ENCODE peak calls at places on chromosome 22, in seven cellular contexts. O is right lobe of liver, T is esophagus squamous epithelium, H is ovary, P is sigmoid colon, Q is Peyer's patch, A is stomach. D is an unnamed sample. For H3K36me3, the result is how much of the 10 kb centered on the place peaks cover.

GRCh38 chr22:27995801-27996528 is 76.9 kb upstream of the PITPNB start:
- DNase-seq in O (peak), T (no peak), H (no peak), P (peak), Q (no peak), A (no peak), D (no peak)

GRCh38 chr22:27223317-27224177 is 566.2 kb downstream of the MIAT start:
- DNase-seq in O (no peak), T (no peak), H (no peak), P (no peak), Q (no peak), A (no peak), D (no peak)

GRCh38 chr22:30204742-30205111 is 41.8 kb downstream of the LIF start:
- DNase-seq in O (peak), T (no peak), H (peak), P (no peak), Q (no peak), A (peak), D (no peak)

GRCh38 chr22:22395230-22395629 is 113.3 kb downstream of the ZNF280B start:
- DNase-seq in O (no peak), T (no peak), H (no peak), P (no peak), Q (peak), A (no peak), D (peak)

GRCh38 chr22:32987081-32987631 is 71.0 kb downstream of the SYN3 start:
- DNase-seq in O (no peak), T (no peak), H (no peak), P (no peak), Q (no peak), A (no peak), D (no peak)

GRCh38 chr22:36325163-36326031 is 62.4 kb downstream of the MYH9 start:
- DNase-seq in O (no peak), T (no peak), H (no peak), P (peak), Q (no peak), A (peak), D (peak)

GRCh38 chr22:22912722-22913253 is 25.2 kb downstream of the IGLL5 start:
- DNase-seq in O (no peak), T (no peak), H (no peak), P (no peak), Q (no peak), A (no peak), D (no peak)

GRCh38 chr22:46542011-46542985 is 4.9 kb upstream of the CELSR1 start:
- DNase-seq in O (peak), T (no peak), H (peak), P (peak), Q (peak), A (peak), D (peak)

GRCh38 chr22:45036154-45036553 is 26.3 kb upstream of the PHF21B start:
- DNase-seq in O (no peak), T (no peak), H (peak), P (no peak), Q (no peak), A (no peak), D (no peak)

GRCh38 chr22:50274311-50274710 is 4.1 kb upstream of the MAPK11 start:
- DNase-seq in O (peak), T (no peak), H (no peak), P (no peak), Q (peak), A (peak), D (peak)

GRCh38 chr22:24590596-24591173 is 2.2 kb downstream of the LRRC75B start:
- DNase-seq in O (no peak), T (no peak), H (no peak), P (no peak), Q (no peak), A (no peak), D (no peak)

GRCh38 chr22:48431536-48432315 is 1395.9 kb downstream of the BRD1 start:
- DNase-seq in O (peak), T (no peak), H (no peak), P (no peak), Q (no peak), A (no peak), D (no peak)

GRCh38 chr22:22935546-22936157 is 48.0 kb downstream of the IGLL5 start:
- DNase-seq in O (peak), T (no peak), H (no peak), P (no peak), Q (peak), A (peak), D (no peak)

GRCh38 chr22:50403701-50404101 is 60.6 kb downstream of the PPP6R2 start:
- DNase-seq in O (peak), T (no peak), H (peak), P (peak), Q (no peak), A (peak), D (peak)

GRCh38 chr22:40758390-40758789 is 60.8 kb downstream of the SLC25A17 start:
- DNase-seq in O (no peak), T (no peak), H (no peak), P (no peak), Q (no peak), A (no peak), D (no peak)

GRCh38 chr22:35785181-35785923 is 67.7 kb downstream of the APOL5 start:
- DNase-seq in O (no peak), T (no peak), H (no peak), P (no peak), Q (no peak), A (no peak), D (peak)

GRCh38 chr22:41175546-41175945 is 29.6 kb upstream of the L3MBTL2 start:
- DNase-seq in O (no peak), T (no peak), H (no peak), P (no peak), Q (no peak), A (no peak), D (no peak)

GRCh38 chr22:24450600-24450999 is 23.2 kb downstream of the ADORA2A start:
- DNase-seq in O (no peak), T (no peak), H (no peak), P (no peak), Q (no peak), A (no peak), D (no peak)

GRCh38 chr22:46501701-46502100 is 35.7 kb downstream of the CELSR1 start:
- DNase-seq in O (no peak), T (no peak), H (no peak), P (no peak), Q (no peak), A (no peak), D (no peak)

GRCh38 chr22:33896801-33897620 is 23.3 kb downstream of the LARGE1 start:
- DNase-seq in O (no peak), T (no peak), H (no peak), P (no peak), Q (no peak), A (no peak), D (no peak)

GRCh38 chr22:35784633-35785032 is 67.0 kb downstream of the APOL5 start:
- DNase-seq in O (no peak), T (no peak), H (no peak), P (no peak), Q (no peak), A (no peak), D (no peak)

GRCh38 chr22:30822216-30823014 is 127.7 kb downstream of the OSBP2 start:
- DNase-seq in O (no peak), T (no peak), H (no peak), P (no peak), Q (no peak), A (no peak), D (no peak)

GRCh38 chr22:45678961-45679912 is 7.6 kb downstream of the ATXN10 start:
- DNase-seq in O (no peak), T (no peak), H (no peak), P (no peak), Q (no peak), A (no peak), D (no peak)

GRCh38 chr22:39618996-39619530 is 48.5 kb downstream of the CACNA1I start:
- DNase-seq in O (no peak), T (no peak), H (no peak), P (no peak), Q (no peak), A (no peak), D (no peak)

GRCh38 chr22:41247703-41248102 is 7.0 kb upstream of the CHADL start:
- DNase-seq in O (peak), T (no peak), H (no peak), P (no peak), Q (no peak), A (no peak), D (no peak)

GRCh38 chr22:21698430-21699329 is 32.9 kb downstream of the PPIL2 start:
- DNase-seq in O (peak), T (no peak), H (no peak), P (no peak), Q (no peak), A (no peak), D (peak)

GRCh38 chr22:48254311-48254873 is 1491.9 kb downstream of the TBC1D22A start:
- DNase-seq in O (no peak), T (no peak), H (no peak), P (no peak), Q (no peak), A (no peak), D (peak)

GRCh38 chr22:25777870-25778269 is 35.9 kb downstream of the MYO18B start:
- DNase-seq in O (no peak), T (no peak), H (no peak), P (no peak), Q (no peak), A (no peak), D (no peak)

GRCh38 chr22:32996276-32996675 is 61.9 kb downstream of the SYN3 start:
- DNase-seq in O (no peak), T (no peak), H (no peak), P (no peak), Q (no peak), A (no peak), D (no peak)

GRCh38 chr22:22010358-22010757 is 27.8 kb upstream of the TOP3B start:
- DNase-seq in O (no peak), T (no peak), H (no peak), P (no peak), Q (no peak), A (no peak), D (no peak)

GRCh38 chr22:30947163-30947820 is 21.3 kb downstream of the MORC2 start:
- DNase-seq in O (peak), T (no peak), H (no peak), P (no peak), Q (no peak), A (no peak), D (peak)

GRCh38 chr22:39973656-39974055 is 13.5 kb downstream of the TMA7B start:
- DNase-seq in O (no peak), T (no peak), H (no peak), P (no peak), Q (no peak), A (no peak), D (peak)

GRCh38 chr22:34976474-34976873 is 89.5 kb upstream of the ISX start:
- DNase-seq in O (no peak), T (no peak), H (no peak), P (no peak), Q (no peak), A (no peak), D (no peak)

GRCh38 chr22:33513388-33514336 is 406.6 kb downstream of the LARGE1 start:
- DNase-seq in O (no peak), T (no peak), H (no peak), P (no peak), Q (no peak), A (no peak), D (no peak)

GRCh38 chr22:49960967-49961600 is 512 bp downstream of the PIM3 start:
- DNase-seq in O (peak), T (no peak), H (peak), P (peak), Q (peak), A (peak), D (peak)

GRCh38 chr22:21829523-21829922 is 37.9 kb downstream of the MAPK1 start:
- DNase-seq in O (no peak), T (no peak), H (no peak), P (no peak), Q (no peak), A (no peak), D (no peak)

DNA sequence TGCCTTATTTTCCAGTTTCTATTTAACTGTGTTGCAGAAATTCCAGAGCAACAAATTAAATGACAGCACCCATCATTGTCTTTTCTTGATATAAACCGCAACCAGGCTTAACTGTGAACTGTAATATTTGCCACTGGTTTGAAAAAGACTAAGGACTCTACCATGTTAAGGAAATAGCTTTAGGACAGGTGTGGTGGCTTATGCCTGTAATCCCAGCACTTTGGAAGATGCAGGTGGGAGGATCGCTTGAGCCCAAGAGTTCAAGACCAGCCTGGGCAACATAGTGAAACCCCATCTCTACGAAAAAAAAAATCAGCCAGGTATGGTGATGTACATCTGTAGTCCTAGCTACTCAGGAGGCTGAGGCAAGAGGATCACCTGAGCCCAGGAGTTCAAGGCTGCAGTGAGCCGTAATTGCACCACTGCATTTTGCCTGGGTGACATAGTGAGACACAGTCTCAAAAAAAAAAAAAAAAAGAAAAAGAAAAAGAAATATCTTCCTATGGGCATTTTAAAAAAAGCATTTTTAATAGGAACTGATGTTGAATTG is 28.8 kb downstream of the HIRA start:
- DNase-seq in O (no peak), T (no peak), H (no peak), P (no peak), Q (no peak), A (no peak), D (no peak)
- H3K36me3 ChIP-seq in O (under half), T (under half), H (under half), P (under half), Q (under half), A (half or more), D (under half)

GRCh38 chr22:38318792-38319773 is 1.9 kb upstream of the CSNK1E start:
- DNase-seq in O (no peak), T (no peak), H (no peak), P (no peak), Q (no peak), A (no peak), D (no peak)

GRCh38 chr22:38317995-38318715 is 922 bp upstream of the CSNK1E start:
- DNase-seq in O (no peak), T (peak), H (peak), P (peak), Q (no peak), A (peak), D (no peak)

GRCh38 chr22:38315801-38316339 is 1.4 kb downstream of the CSNK1E start:
- DNase-seq in O (no peak), T (no peak), H (no peak), P (no peak), Q (peak), A (no peak), D (peak)

GRCh38 chr22:38316340-38317236 is 645 bp downstream of the CSNK1E start:
- DNase-seq in O (peak), T (no peak), H (peak), P (peak), Q (peak), A (peak), D (peak)

GRCh38 chr22:38317237-38317994 is at the start of gene CSNK1E:
- DNase-seq in O (peak), T (no peak), H (peak), P (peak), Q (peak), A (peak), D (peak)
- TF ChIP-seq POLR2A in O (no peak), T (no peak), H (peak), P (no peak), Q (no peak), A (no peak), D (peak)

GRCh38 chr22:17638182-17638431 is 450 bp upstream of the BCL2L13 start:
- DNase-seq in O (no peak), T (no peak), H (no peak), P (no peak), Q (peak), A (no peak), D (no peak)

GRCh38 chr22:17634696-17635095 is 3.9 kb upstream of the BCL2L13 start:
- DNase-seq in O (no peak), T (no peak), H (no peak), P (no peak), Q (no peak), A (no peak), D (no peak)

GRCh38 chr22:17637490-17638181 is 921 bp upstream of the BCL2L13 start:
- DNase-seq in O (no peak), T (no peak), H (no peak), P (no peak), Q (no peak), A (no peak), D (no peak)

GRCh38 chr22:17633998-17634323 is 4.6 kb upstream of the BCL2L13 start:
- DNase-seq in O (no peak), T (no peak), H (no peak), P (no peak), Q (no peak), A (no peak), D (no peak)

DNA sequence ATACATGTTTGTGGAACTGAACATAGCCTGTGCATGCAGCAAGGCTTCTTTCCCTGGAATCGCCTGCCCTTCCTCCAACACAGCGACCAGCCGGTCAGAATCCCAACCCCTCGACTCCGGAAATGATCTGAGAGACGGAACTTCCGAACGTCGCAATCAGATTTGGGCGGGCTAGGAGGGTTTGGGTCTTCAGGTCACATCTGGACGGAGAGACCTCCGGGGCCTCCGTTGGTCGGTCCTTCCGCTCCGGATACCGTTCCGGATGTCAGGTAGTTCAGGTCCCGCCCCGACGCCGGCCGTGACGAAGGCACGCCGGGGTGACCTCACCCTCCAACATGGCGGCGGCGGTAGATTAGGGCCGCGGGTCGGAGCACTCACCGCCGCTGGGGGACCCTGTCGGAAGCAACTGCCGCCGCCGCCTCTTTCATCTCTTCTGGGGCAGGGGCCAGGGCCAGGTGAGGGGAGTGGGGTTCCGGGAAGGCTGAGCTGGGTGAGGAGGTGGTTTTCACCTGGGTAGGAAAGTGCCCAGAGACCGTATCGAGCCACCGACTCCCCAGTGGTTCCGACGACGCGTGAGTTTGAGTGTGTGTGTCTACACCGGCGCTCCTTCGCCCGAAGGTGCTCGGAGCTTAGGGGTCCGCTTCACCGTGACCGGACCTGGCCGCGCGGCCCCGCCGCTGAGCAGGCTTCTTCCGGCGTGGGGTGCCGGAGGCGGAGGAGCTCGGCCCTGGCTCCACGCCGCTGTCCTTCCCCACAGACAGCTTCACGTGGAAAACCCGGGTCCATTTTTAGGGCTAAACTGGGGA is at the start of gene BCL2L13:
- DNase-seq in O (peak), T (peak), H (peak), P (peak), Q (peak), A (peak), D (peak)
- TF ChIP-seq CTCF in O (no peak), T (no peak), H (peak), P (no peak), Q (peak), A (no peak), D (no peak)

DNA sequence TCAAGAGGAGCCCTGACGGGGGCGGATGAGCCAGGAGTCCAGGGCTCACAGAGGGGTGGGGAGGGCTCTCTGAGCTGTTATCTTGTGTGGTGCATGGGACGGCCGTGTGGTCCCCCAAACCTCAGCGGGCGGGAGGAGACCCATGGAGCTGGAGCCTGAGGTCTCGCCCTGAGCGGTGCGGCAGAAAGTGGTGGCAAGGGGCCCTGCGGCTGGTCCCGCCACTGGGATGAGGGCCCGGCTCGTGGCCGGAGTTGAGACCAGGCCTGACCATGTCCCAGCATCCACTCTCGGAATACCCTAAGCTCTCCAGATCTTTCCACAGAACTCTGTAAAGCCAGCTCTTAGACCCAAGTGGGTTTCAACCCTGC is 22.6 kb upstream of the TTLL12 start:
- DNase-seq in O (no peak), T (no peak), H (no peak), P (no peak), Q (no peak), A (no peak), D (no peak)
- H3K36me3 ChIP-seq in O (under half), T (under half), H (under half), P (under half), Q (under half), A (under half), D (under half)

D was measured in thyroid gland.